ENCODE peak calls at places on chromosomes 4 and X, in ten cellular contexts. One of them, this sample, is unnamed.

GRCh38 chrX:13323241-13323640 is 3.4 kb upstream of the ATXN3L start:
- DNase-seq in thyroid gland: no peak
- DNase-seq in RWPE1: no peak
- DNase-seq in ascending aorta: no peak
- DNase-seq in uterus: no peak
- DNase-seq in heart right ventricle: no peak
- DNase-seq in substantia nigra: no peak
- DNase-seq in neuronal stem cell: no peak
- DNase-seq in astrocyte: no peak
- DNase-seq in testis: no peak
- DNase-seq in this sample: no peak

GRCh38 chr4:39970559-39971270 is 7.0 kb downstream of the PDS5A start:
- DNase-seq in heart right ventricle: no peak
- DNase-seq in thyroid gland: peak; percentile 91
- DNase-seq in RWPE1: no peak
- DNase-seq in astrocyte: peak; percentile 73
- DNase-seq in substantia nigra: no peak
- DNase-seq in neuronal stem cell: no peak
- DNase-seq in uterus: no peak
- DNase-seq in testis: peak; percentile 51
- DNase-seq in ascending aorta: no peak
- DNase-seq in this sample: no peak

GRCh38 chr4:41797260-41797659 is 48.7 kb upstream of the PHOX2B start:
- DNase-seq in substantia nigra: no peak
- DNase-seq in thyroid gland: no peak
- DNase-seq in uterus: no peak
- DNase-seq in RWPE1: no peak
- DNase-seq in ascending aorta: no peak
- DNase-seq in heart right ventricle: no peak
- DNase-seq in testis: no peak
- DNase-seq in astrocyte: no peak
- DNase-seq in neuronal stem cell: no peak
- DNase-seq in this sample: no peak

GRCh38 chrX:95057341-95057740 is 1383.3 kb downstream of the FAM133A start:
- DNase-seq in substantia nigra: no peak
- DNase-seq in ascending aorta: no peak
- DNase-seq in RWPE1: no peak
- DNase-seq in neuronal stem cell: no peak
- DNase-seq in heart right ventricle: no peak
- DNase-seq in astrocyte: peak; percentile 49
- DNase-seq in thyroid gland: no peak
- DNase-seq in testis: no peak
- DNase-seq in uterus: no peak
- DNase-seq in this sample: no peak

GRCh38 chrX:10017866-10018265 is 50.7 kb downstream of the CLDN34 start:
- DNase-seq in astrocyte: peak; percentile 77
- DNase-seq in thyroid gland: no peak
- DNase-seq in testis: no peak
- DNase-seq in substantia nigra: no peak
- DNase-seq in neuronal stem cell: no peak
- DNase-seq in uterus: no peak
- DNase-seq in RWPE1: peak; percentile 56
- DNase-seq in heart right ventricle: no peak
- DNase-seq in ascending aorta: no peak
- DNase-seq in this sample: no peak

GRCh38 chr4:79132826-79133225 is 193.0 kb downstream of the NAA11 start:
- DNase-seq in thyroid gland: no peak
- DNase-seq in neuronal stem cell: no peak
- DNase-seq in heart right ventricle: no peak
- DNase-seq in testis: no peak
- DNase-seq in RWPE1: no peak
- DNase-seq in ascending aorta: no peak
- DNase-seq in uterus: no peak
- DNase-seq in substantia nigra: no peak
- DNase-seq in astrocyte: no peak
- DNase-seq in this sample: no peak

GRCh38 chrX:55777596-55777995 is 60.0 kb downstream of the RRAGB start:
- DNase-seq in testis: no peak
- DNase-seq in heart right ventricle: no peak
- DNase-seq in RWPE1: no peak
- DNase-seq in ascending aorta: no peak
- DNase-seq in uterus: no peak
- DNase-seq in substantia nigra: no peak
- DNase-seq in astrocyte: no peak
- DNase-seq in thyroid gland: no peak
- DNase-seq in neuronal stem cell: no peak
- DNase-seq in this sample: no peak

GRCh38 chr4:20395160-20395773 is 143.6 kb downstream of the SLIT2 start:
- DNase-seq in ascending aorta: no peak
- DNase-seq in substantia nigra: peak; percentile 14
- DNase-seq in thyroid gland: peak; percentile 46
- DNase-seq in testis: peak; percentile 64
- DNase-seq in heart right ventricle: no peak
- DNase-seq in RWPE1: peak; percentile 1
- DNase-seq in astrocyte: no peak
- DNase-seq in neuronal stem cell: peak; percentile 42
- DNase-seq in uterus: no peak
- DNase-seq in this sample: no peak

GRCh38 chrX:113400193-113400704 is 559.6 kb upstream of the AMOT start:
- DNase-seq in ascending aorta: no peak
- DNase-seq in heart right ventricle: no peak
- DNase-seq in RWPE1: no peak
- DNase-seq in neuronal stem cell: no peak
- DNase-seq in astrocyte: peak; percentile 43
- DNase-seq in thyroid gland: no peak
- DNase-seq in uterus: no peak
- DNase-seq in substantia nigra: no peak
- DNase-seq in testis: no peak
- DNase-seq in this sample: no peak

GRCh38 chrX:42748067-42748850 is 29.7 kb downstream of the PPP1R2C start:
- DNase-seq in astrocyte: peak; percentile 64
- DNase-seq in substantia nigra: no peak
- DNase-seq in neuronal stem cell: no peak
- DNase-seq in ascending aorta: no peak
- DNase-seq in RWPE1: peak; percentile 21
- DNase-seq in testis: no peak
- DNase-seq in heart right ventricle: no peak
- DNase-seq in uterus: no peak
- DNase-seq in thyroid gland: no peak
- DNase-seq in this sample: no peak

GRCh38 chrX:106177106-106177981 is 9.2 kb downstream of the PWWP3B start:
- DNase-seq in astrocyte: peak; percentile 20
- DNase-seq in RWPE1: no peak
- DNase-seq in testis: peak; percentile 80
- DNase-seq in ascending aorta: no peak
- DNase-seq in uterus: peak; percentile 71
- DNase-seq in neuronal stem cell: peak; percentile 50
- DNase-seq in substantia nigra: peak; percentile 34
- DNase-seq in thyroid gland: peak; percentile 83
- DNase-seq in heart right ventricle: peak; percentile 73
- DNase-seq in this sample: no peak

GRCh38 chr4:182447938-182448280 is 204.7 kb downstream of the TENM3 start:
- DNase-seq in thyroid gland: peak; percentile 21
- DNase-seq in uterus: no peak
- DNase-seq in heart right ventricle: no peak
- DNase-seq in substantia nigra: no peak
- DNase-seq in RWPE1: no peak
- DNase-seq in neuronal stem cell: no peak
- DNase-seq in testis: peak; percentile 29
- DNase-seq in astrocyte: no peak
- DNase-seq in ascending aorta: no peak
- DNase-seq in this sample: no peak

DNA sequence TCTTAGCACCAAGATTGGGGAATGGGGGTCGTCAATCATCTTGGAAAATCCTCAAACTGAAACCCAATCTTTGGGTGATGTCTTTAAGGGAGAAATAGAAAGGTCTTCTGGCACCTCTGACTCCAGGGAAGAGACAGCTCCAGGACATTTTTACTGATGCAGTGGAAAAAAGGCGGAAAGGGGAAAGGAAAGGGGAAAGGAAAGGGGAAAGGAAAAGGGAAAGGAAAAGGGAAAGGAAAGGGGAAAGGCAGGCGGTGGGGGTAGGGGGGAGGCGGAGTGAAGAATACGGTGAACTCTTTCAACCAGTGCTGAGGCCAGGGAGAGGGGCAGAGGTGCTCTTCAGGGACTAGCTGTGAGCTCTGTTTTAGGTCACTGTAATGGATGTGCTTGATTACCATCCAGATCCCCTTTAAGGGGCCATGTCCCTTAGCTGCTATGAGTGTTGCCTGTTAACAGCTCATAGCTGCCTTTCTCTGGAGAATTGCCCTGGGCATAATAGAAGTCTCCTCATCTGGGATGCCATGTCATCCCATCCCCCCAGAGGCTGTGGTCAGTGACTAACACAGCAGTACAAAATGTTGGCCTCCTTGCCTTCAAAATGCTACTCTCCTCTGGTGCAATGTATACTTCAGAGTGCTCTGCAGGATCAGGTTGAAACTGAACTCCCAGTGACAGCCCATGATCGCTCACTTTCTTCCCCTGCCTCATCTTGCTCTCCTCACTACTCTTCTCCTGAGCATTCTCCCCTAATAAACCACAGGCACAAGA is 92.4 kb upstream of the AP1S2 start:
- DNase-seq in substantia nigra: no peak
- DNase-seq in uterus: no peak
- DNase-seq in heart right ventricle: no peak
- DNase-seq in neuronal stem cell: no peak
- DNase-seq in ascending aorta: no peak
- DNase-seq in thyroid gland: no peak
- DNase-seq in astrocyte: peak; percentile 77
- DNase-seq in RWPE1: peak; percentile 49
- DNase-seq in testis: no peak
- DNase-seq in this sample: no peak
- H3K27ac ChIP-seq in substantia nigra: no peak overlapping the region
- H3K27ac ChIP-seq in uterus: peak overlapping the region; percentile 4
- H3K27ac ChIP-seq in heart right ventricle: no peak overlapping the region
- H3K27ac ChIP-seq in neuronal stem cell: peak overlapping the region; percentile 58
- H3K27ac ChIP-seq in ascending aorta: no peak overlapping the region
- H3K27ac ChIP-seq in thyroid gland: no peak overlapping the region
- H3K27ac ChIP-seq in astrocyte: peak overlapping the region; percentile 19
- H3K27ac ChIP-seq in RWPE1: peak overlapping the region; percentile 54
- H3K27ac ChIP-seq in testis: no peak overlapping the region
- H3K27ac ChIP-seq in this sample: no peak overlapping the region

GRCh38 chr4:147843162-147843561 is 111.3 kb downstream of the ARHGAP10 start:
- DNase-seq in neuronal stem cell: no peak
- DNase-seq in ascending aorta: no peak
- DNase-seq in heart right ventricle: no peak
- DNase-seq in thyroid gland: no peak
- DNase-seq in testis: no peak
- DNase-seq in astrocyte: no peak
- DNase-seq in substantia nigra: no peak
- DNase-seq in uterus: no peak
- DNase-seq in RWPE1: peak; percentile 73
- DNase-seq in this sample: no peak
- H3K27ac ChIP-seq in neuronal stem cell: no peak overlapping the region
- H3K27ac ChIP-seq in ascending aorta: no peak overlapping the region
- H3K27ac ChIP-seq in heart right ventricle: peak overlapping the region; percentile 54
- H3K27ac ChIP-seq in thyroid gland: no peak overlapping the region
- H3K27ac ChIP-seq in testis: peak overlapping the region; percentile 92
- H3K27ac ChIP-seq in astrocyte: peak overlapping the region; percentile 60
- H3K27ac ChIP-seq in substantia nigra: no peak overlapping the region
- H3K27ac ChIP-seq in uterus: no peak overlapping the region
- H3K27ac ChIP-seq in RWPE1: no peak overlapping the region
- H3K27ac ChIP-seq in this sample: no peak overlapping the region

DNA sequence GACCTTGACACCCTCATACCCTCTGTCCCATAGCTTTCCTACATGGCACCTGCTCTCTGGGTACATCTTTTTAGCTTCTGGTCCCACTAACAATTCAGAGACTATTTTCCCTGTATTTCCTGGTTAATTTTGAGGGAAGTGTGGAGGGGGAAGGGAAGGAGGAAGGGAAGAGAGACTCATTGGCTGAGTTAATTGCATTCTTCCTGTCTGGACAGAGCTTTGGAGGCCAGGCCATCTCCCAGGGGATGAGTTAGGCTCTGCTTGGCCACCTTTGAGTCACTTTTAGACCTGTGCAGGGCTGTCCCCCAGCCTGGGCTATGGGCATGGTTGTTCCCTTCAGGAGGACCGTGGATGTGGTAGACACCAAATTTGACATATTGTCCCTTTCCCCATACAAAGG is 167.9 kb upstream of the PGRMC2 start:
- DNase-seq in ascending aorta: no peak
- DNase-seq in RWPE1: no peak
- DNase-seq in thyroid gland: no peak
- DNase-seq in substantia nigra: no peak
- DNase-seq in uterus: no peak
- DNase-seq in neuronal stem cell: no peak
- DNase-seq in astrocyte: no peak
- DNase-seq in testis: no peak
- DNase-seq in heart right ventricle: no peak
- DNase-seq in this sample: no peak
- H3K27ac ChIP-seq in ascending aorta: no peak overlapping the region
- H3K27ac ChIP-seq in RWPE1: no peak overlapping the region
- H3K27ac ChIP-seq in thyroid gland: no peak overlapping the region
- H3K27ac ChIP-seq in substantia nigra: no peak overlapping the region
- H3K27ac ChIP-seq in uterus: no peak overlapping the region
- H3K27ac ChIP-seq in neuronal stem cell: no peak overlapping the region
- H3K27ac ChIP-seq in astrocyte: peak overlapping the region; percentile 86
- H3K27ac ChIP-seq in testis: no peak overlapping the region
- H3K27ac ChIP-seq in heart right ventricle: no peak overlapping the region
- H3K27ac ChIP-seq in this sample: no peak overlapping the region

DNA sequence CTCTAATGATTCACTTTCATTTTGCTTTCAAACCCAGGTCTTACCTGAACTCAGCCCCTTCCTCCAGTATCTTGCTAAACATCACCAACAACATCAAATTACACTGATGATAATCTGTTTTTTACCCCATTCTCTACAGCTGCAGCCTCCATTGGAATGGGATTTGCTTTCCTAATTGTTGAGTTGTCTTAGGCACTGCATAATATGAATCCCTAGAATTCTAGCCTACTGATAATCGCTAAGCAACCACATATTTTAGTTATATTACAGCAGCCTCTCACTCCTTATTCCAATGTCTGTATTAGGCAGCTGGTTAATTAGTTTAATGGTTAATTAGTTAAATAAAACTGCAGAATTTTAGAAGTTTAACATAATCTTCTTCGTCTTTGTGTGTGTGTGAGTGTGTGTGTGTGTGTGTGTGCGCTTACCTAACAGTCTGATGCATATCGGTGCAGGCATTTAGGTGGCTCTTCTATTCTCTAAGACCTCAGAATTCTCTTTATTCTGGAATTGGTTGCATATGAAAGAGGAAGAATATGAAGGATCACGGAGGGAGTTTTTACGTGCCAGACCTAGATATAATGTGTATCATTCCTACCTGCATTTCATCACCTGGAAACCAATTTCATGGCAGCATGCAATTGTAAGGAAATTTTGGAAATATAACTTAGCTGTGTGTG is 5.3 kb upstream of the COMMD8 start:
- DNase-seq in astrocyte: peak; percentile 81
- DNase-seq in substantia nigra: no peak
- DNase-seq in neuronal stem cell: no peak
- DNase-seq in ascending aorta: no peak
- DNase-seq in heart right ventricle: no peak
- DNase-seq in RWPE1: no peak
- DNase-seq in thyroid gland: no peak
- DNase-seq in testis: no peak
- DNase-seq in uterus: no peak
- DNase-seq in this sample: no peak
- H3K27ac ChIP-seq in astrocyte: peak overlapping the region; percentile 51
- H3K27ac ChIP-seq in substantia nigra: no peak overlapping the region
- H3K27ac ChIP-seq in neuronal stem cell: no peak overlapping the region
- H3K27ac ChIP-seq in ascending aorta: no peak overlapping the region
- H3K27ac ChIP-seq in heart right ventricle: no peak overlapping the region
- H3K27ac ChIP-seq in RWPE1: no peak overlapping the region
- H3K27ac ChIP-seq in thyroid gland: no peak overlapping the region
- H3K27ac ChIP-seq in testis: no peak overlapping the region
- H3K27ac ChIP-seq in uterus: no peak overlapping the region
- H3K27ac ChIP-seq in this sample: no peak overlapping the region

GRCh38 chrX:71098302-71098701 is 2.7 kb downstream of the FOXO4 start:
- DNase-seq in thyroid gland: peak; percentile 40
- DNase-seq in heart right ventricle: peak; percentile 54
- DNase-seq in testis: peak; percentile 83
- DNase-seq in neuronal stem cell: no peak
- DNase-seq in ascending aorta: peak; percentile 37
- DNase-seq in RWPE1: no peak
- DNase-seq in substantia nigra: peak; percentile 33
- DNase-seq in astrocyte: no peak
- DNase-seq in uterus: peak; percentile 69
- DNase-seq in this sample: peak; percentile 4
- H3K27ac ChIP-seq in thyroid gland: no peak overlapping the region
- H3K27ac ChIP-seq in heart right ventricle: no peak overlapping the region
- H3K27ac ChIP-seq in testis: peak overlapping the region; percentile 45
- H3K27ac ChIP-seq in neuronal stem cell: no peak overlapping the region
- H3K27ac ChIP-seq in ascending aorta: no peak overlapping the region
- H3K27ac ChIP-seq in RWPE1: no peak overlapping the region
- H3K27ac ChIP-seq in substantia nigra: no peak overlapping the region
- H3K27ac ChIP-seq in astrocyte: no peak overlapping the region
- H3K27ac ChIP-seq in uterus: peak overlapping the region; percentile 24
- H3K27ac ChIP-seq in this sample: no peak overlapping the region

This sample was measured in esophagus squamous epithelium.